ENCODE peak calls at places on chromosomes 12 and 14, in eight cellular contexts. U, O, F, I, N, P, W and Z are unnamed samples.

GRCh38 chr12:119748512-119748911 is 80.6 kb downstream of the PRKAB1 start:
- DNase-seq in U (no peak), O (no peak), F (peak), I (no peak), N (no peak), P (no peak), W (no peak), Z (no peak)

GRCh38 chr14:21109377-21110260 is 8.8 kb downstream of the TMEM253 start:
- DNase-seq in U (no peak), O (no peak), F (peak), I (no peak), N (no peak), P (no peak), W (no peak), Z (peak)

GRCh38 chr14:76337619-76338545 is 38.1 kb upstream of the ESRRB start:
- DNase-seq in U (no peak), O (no peak), F (peak), I (no peak), N (no peak), P (no peak), W (peak), Z (no peak)

GRCh38 chr12:123750159-123750656 is 11.9 kb upstream of the DNAH10 start:
- DNase-seq in U (no peak), O (no peak), F (no peak), I (no peak), N (no peak), P (no peak), W (no peak), Z (no peak)

GRCh38 chr14:35435177-35435576 is 30.6 kb upstream of the NFKBIA start:
- DNase-seq in U (no peak), O (no peak), F (peak), I (no peak), N (no peak), P (no peak), W (no peak), Z (no peak)

GRCh38 chr14:94051115-94051514 is 25.0 kb downstream of the OTUB2 start:
- DNase-seq in U (peak), O (no peak), F (peak), I (peak), N (no peak), P (peak), W (no peak), Z (peak)

GRCh38 chr14:64938972-64939816 is 3.4 kb downstream of the GPX2 start:
- DNase-seq in U (no peak), O (no peak), F (no peak), I (no peak), N (no peak), P (no peak), W (no peak), Z (no peak)

GRCh38 chr14:54148251-54148650 is 191.6 kb upstream of the BMP4 start:
- DNase-seq in U (no peak), O (no peak), F (no peak), I (no peak), N (no peak), P (no peak), W (no peak), Z (no peak)

GRCh38 chr12:124515981-124516380 is 51.4 kb downstream of the NCOR2 start:
- DNase-seq in U (no peak), O (no peak), F (no peak), I (no peak), N (no peak), P (no peak), W (no peak), Z (no peak)

GRCh38 chr14:61965030-61965745 is 203.0 kb downstream of the SNAPC1 start:
- DNase-seq in U (no peak), O (no peak), F (peak), I (no peak), N (no peak), P (peak), W (no peak), Z (no peak)

GRCh38 chr14:74299061-74299545 is 3.6 kb downstream of the ABCD4 start:
- DNase-seq in U (no peak), O (peak), F (peak), I (no peak), N (no peak), P (no peak), W (no peak), Z (no peak)

GRCh38 chr12:108468149-108468968 is 46.7 kb upstream of the FICD start:
- DNase-seq in U (peak), O (no peak), F (peak), I (peak), N (peak), P (peak), W (no peak), Z (peak)

GRCh38 chr14:104964546-104964945 is 13.6 kb downstream of the AHNAK2 start:
- DNase-seq in U (no peak), O (no peak), F (no peak), I (no peak), N (no peak), P (no peak), W (peak), Z (no peak)

GRCh38 chr14:68248481-68249255 is 429.1 kb downstream of the RAD51B start:
- DNase-seq in U (peak), O (peak), F (peak), I (peak), N (peak), P (peak), W (peak), Z (peak)

GRCh38 chr12:29148958-29149690 is at the start of gene FAR2:
- DNase-seq in U (no peak), O (no peak), F (peak), I (peak), N (peak), P (peak), W (peak), Z (peak)

GRCh38 chr14:74480051-74480450 is 13.1 kb downstream of the NPC2 start:
- DNase-seq in U (no peak), O (no peak), F (no peak), I (no peak), N (no peak), P (no peak), W (no peak), Z (no peak)

GRCh38 chr12:56257491-56258067 is 605 bp downstream of the ANKRD52 start:
- DNase-seq in U (no peak), O (no peak), F (peak), I (peak), N (no peak), P (peak), W (peak), Z (peak)

GRCh38 chr14:64123241-64123956 is 170.8 kb downstream of the ESR2 start:
- DNase-seq in U (no peak), O (no peak), F (peak), I (no peak), N (no peak), P (no peak), W (no peak), Z (no peak)

GRCh38 chr12:9372202-9372601 is 164.0 kb upstream of the PZP start:
- DNase-seq in U (peak), O (no peak), F (peak), I (peak), N (no peak), P (peak), W (no peak), Z (peak)

GRCh38 chr12:78887008-78887407 is 22.4 kb downstream of the SYT1 start:
- DNase-seq in U (no peak), O (peak), F (peak), I (no peak), N (no peak), P (no peak), W (no peak), Z (no peak)

GRCh38 chr14:96516351-96516750 is 14.2 kb downstream of the PAPOLA start:
- DNase-seq in U (no peak), O (no peak), F (no peak), I (no peak), N (no peak), P (no peak), W (no peak), Z (no peak)

GRCh38 chr12:93415723-93416464 is 25.9 kb downstream of the UBE2N start:
- DNase-seq in U (no peak), O (no peak), F (no peak), I (no peak), N (peak), P (no peak), W (no peak), Z (no peak)

GRCh38 chr12:99959549-99960170 is 25.1 kb downstream of the ANKS1B start:
- DNase-seq in U (no peak), O (no peak), F (peak), I (no peak), N (no peak), P (no peak), W (peak), Z (no peak)

GRCh38 chr12:71157601-71158233 is at the start of gene TSPAN8:
- DNase-seq in U (no peak), O (no peak), F (peak), I (no peak), N (no peak), P (peak), W (no peak), Z (no peak)

GRCh38 chr14:95101736-95102677 is 55.3 kb downstream of the DICER1 start:
- DNase-seq in U (no peak), O (no peak), F (no peak), I (no peak), N (no peak), P (no peak), W (no peak), Z (no peak)

GRCh38 chr14:104550340-104550848 is 29.2 kb upstream of the C14orf180 start:
- DNase-seq in U (no peak), O (no peak), F (no peak), I (no peak), N (no peak), P (no peak), W (peak), Z (no peak)

GRCh38 chr14:105473677-105474477 is 744 bp upstream of the CRIP2 start:
- DNase-seq in U (no peak), O (peak), F (peak), I (peak), N (no peak), P (peak), W (peak), Z (peak)

GRCh38 chr12:10392394-10392930 is 2.6 kb upstream of the KLRK1 start:
- DNase-seq in U (peak), O (peak), F (peak), I (no peak), N (peak), P (peak), W (no peak), Z (no peak)

GRCh38 chr14:51228890-51229289 is 11.2 kb upstream of the TMX1 start:
- DNase-seq in U (no peak), O (no peak), F (no peak), I (no peak), N (no peak), P (no peak), W (peak), Z (no peak)

GRCh38 chr14:33730163-33730562 is 220.7 kb downstream of the EGLN3 start:
- DNase-seq in U (no peak), O (no peak), F (peak), I (no peak), N (no peak), P (no peak), W (no peak), Z (no peak)

GRCh38 chr14:46378248-46378647 is 273.3 kb downstream of the RPL10L start:
- DNase-seq in U (no peak), O (no peak), F (peak), I (no peak), N (no peak), P (no peak), W (no peak), Z (no peak)

GRCh38 chr12:102910137-102910536 is 6.9 kb downstream of the PAH start:
- DNase-seq in U (no peak), O (no peak), F (no peak), I (no peak), N (no peak), P (no peak), W (no peak), Z (no peak)

GRCh38 chr14:88919502-88919901 is 95.1 kb downstream of the TTC8 start:
- DNase-seq in U (no peak), O (no peak), F (peak), I (no peak), N (no peak), P (no peak), W (no peak), Z (no peak)

DNA sequence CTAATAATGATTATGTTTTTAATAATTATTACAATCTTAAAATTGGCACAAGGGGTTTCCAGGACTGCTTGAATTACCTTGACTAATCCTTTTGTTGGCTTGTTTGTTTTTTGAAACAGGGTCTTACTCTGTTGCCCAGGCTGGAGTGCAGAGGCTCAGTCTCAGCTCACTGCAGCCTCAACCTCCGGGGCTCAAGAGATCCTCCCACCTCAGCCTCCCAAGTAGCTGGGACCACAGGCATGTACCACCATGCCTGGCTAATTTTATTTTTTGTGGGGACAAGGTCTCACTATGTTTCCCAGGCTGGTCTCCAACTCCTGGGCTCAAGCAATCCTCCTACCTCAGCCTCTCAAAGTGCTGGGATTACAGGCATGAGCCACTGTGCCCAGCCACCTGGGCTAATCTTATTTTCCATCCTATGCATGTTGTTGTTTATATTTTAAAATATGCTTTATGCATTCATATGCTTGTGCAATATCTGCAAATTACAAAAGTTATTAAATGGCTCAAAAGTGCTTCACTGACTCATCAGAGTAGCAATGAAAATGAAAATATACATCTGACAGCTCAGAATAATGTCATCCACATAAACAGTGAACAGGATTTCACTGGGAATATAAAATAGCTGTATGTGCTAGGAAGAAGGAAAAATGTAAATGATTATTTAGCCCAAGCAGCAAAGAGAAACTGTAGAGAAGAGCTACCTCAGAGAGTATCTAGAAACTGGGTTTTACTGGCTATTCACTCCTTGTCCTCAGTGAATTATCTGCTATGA is 24.8 kb upstream of the PLEKHG6 start:
- DNase-seq in U (no peak), O (no peak), F (peak), I (no peak), N (peak), P (no peak), W (no peak), Z (no peak)
- TF ChIP-seq CTCF in U (no peak), O (no peak), F (no peak), I (no peak), N (no peak), P (no peak), W (no peak), Z (no peak)

DNA sequence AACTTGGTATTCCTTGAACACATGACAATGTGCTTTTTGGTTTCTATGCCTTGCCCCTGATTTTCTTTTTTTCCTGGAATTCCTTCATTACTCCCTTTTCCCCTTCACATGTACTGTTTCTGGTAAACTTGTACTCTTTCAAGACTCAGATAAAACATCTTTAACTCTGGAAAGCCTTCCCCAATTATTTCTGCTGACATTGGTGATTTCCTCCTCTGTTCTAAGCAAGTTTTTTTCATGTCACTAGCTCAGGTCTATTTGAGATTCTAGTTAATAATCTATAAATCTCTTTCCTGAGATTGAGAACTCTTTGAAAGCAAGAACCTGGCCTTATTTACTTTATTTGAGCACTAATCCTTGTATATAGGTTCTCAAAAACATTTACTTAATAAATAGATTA is 24.0 kb upstream of the PTPRQ start:
- DNase-seq in U (no peak), O (no peak), F (no peak), I (no peak), N (no peak), P (no peak), W (no peak), Z (no peak)
- H3K4me3 ChIP-seq in U (no peak), O (no peak), F (no peak), I (no peak), N (no peak), P (no peak), W (no peak), Z (no peak)

GRCh38 chr12:121443193-121443829 is 43.4 kb downstream of the RNF34 start:
- DNase-seq in U (peak), O (peak), F (peak), I (peak), N (peak), P (peak), W (peak), Z (peak)

GRCh38 chr12:121439715-121440114 is 39.8 kb downstream of the RNF34 start:
- DNase-seq in U (no peak), O (no peak), F (no peak), I (no peak), N (no peak), P (no peak), W (peak), Z (no peak)

GRCh38 chr12:121440768-121441167 is 40.9 kb downstream of the RNF34 start:
- DNase-seq in U (no peak), O (no peak), F (no peak), I (no peak), N (no peak), P (no peak), W (peak), Z (no peak)

GRCh38 chr12:121442028-121442948 is 42.4 kb downstream of the RNF34 start:
- DNase-seq in U (no peak), O (no peak), F (no peak), I (no peak), N (no peak), P (no peak), W (peak), Z (no peak)

DNA sequence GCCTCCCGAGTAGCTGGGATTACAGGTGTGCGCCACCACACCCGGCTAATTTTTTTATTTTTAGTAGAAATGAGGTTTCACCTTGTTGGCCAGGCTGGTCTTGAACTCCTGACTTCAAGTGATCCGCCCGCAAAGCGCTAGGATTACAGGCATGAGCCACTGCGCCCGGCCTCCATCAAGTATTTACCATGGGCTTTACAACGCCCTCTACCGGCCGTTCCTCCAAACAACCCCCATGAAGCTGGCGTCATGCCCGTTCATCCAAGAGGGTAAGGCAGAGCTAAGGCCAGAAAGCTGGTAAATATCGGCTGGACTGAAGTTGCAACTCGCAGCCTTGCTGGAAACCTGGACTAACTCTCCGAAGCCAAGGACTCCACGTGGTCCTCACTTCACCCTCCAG is 41.6 kb downstream of the RNF34 start:
- DNase-seq in U (no peak), O (no peak), F (peak), I (no peak), N (no peak), P (no peak), W (peak), Z (peak)
- TF ChIP-seq EZH2phosphoT487 in U (no peak), O (no peak), F (no peak), I (no peak), N (no peak), P (no peak), W (no peak), Z (no peak)

GRCh38 chr12:51934080-51934479 is 17.4 kb upstream of the ACVR1B start:
- DNase-seq in U (no peak), O (no peak), F (no peak), I (no peak), N (no peak), P (no peak), W (no peak), Z (no peak)
- TF ChIP-seq CTCF in U (no peak), O (no peak), F (no peak), I (no peak), N (no peak), P (no peak), W (no peak), Z (no peak)

DNA sequence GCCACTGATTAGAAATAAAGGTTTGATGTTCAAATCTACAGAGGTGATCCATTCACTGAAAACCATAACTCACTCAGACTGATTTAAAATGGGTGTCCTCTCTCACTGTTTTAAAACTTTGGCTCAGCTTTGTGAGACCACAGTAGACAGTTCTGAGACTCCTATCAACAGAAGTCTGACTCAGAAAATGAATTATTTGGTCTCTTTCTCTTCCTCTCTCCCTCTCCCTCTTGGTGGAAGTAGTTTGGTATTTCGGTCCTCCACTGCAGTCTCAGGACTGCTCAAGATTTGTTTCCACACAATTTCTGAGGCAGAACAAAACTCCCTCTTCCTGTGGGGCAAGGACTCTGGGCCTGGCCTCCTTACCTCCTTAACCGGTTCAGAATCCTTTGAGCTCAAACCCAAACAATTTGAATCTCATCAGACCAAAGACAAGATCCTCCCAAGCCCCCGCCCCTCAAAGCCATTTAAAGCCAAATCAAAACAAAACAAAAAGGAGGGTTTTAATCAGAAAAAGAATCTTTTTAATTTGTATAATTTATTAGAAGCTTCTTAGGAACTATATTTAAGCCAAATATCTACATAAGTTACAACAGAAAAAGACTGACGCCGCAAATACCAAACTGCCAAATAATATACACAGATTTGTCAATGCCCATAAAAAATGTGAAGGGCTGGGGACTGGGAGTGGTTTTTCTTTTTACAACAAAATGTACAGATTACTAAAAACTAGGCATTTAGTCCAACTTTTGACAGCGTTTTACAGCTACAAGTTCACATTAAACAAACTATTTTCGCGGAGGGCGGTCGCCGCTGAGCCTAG is 3.9 kb downstream of the NKX2-1 start:
- DNase-seq in U (no peak), O (no peak), F (no peak), I (no peak), N (no peak), P (no peak), W (peak), Z (no peak)
- H3K4me3 ChIP-seq in U (no peak), O (no peak), F (no peak), I (no peak), N (no peak), P (no peak), W (no peak), Z (peak)

DNA sequence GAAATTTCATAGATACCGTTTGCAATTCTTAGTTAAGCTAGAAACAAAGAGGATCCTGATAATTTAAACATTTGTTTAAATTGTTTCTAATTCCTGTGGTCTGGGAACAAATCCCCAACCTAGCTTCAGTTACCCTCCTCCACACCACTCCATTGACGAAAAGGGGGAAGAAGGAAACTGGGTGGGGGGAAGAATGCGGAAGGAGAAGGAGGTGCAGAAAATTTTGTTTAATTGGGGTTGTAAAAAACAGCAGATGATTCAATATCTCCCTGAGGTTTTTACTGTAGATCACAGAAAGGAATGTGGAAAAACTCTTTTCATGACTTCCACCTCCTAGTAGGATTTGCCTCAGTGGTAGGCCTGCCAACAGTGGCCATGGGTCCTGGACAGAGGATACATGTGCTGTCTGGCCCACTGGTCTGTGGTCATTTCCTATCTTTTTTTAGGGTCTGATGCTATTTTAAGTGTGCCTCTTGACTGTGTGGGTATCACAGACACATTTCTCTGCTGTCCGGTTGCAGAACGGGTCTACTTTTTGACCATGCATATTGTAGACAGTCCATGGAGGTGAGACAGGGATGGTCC is 122.9 kb upstream of the PCED1B start:
- DNase-seq in U (no peak), O (no peak), F (no peak), I (no peak), N (no peak), P (no peak), W (no peak), Z (no peak)
- TF ChIP-seq EZH2phosphoT487 in U (no peak), O (no peak), F (no peak), I (no peak), N (no peak), P (no peak), W (no peak), Z (no peak)